ENCODE peak calls at places on chromosome 14, in four cellular contexts. C, T, B and Q are unnamed samples.

GRCh38 chr14:61620130-61620946 is 75.0 kb upstream of the HIF1A start:
- DNase-seq in C (no peak), T (no peak), B (peak; percentile 32), Q (no peak)

GRCh38 chr14:38705220-38705619 is 397.8 kb downstream of the SEC23A start:
- DNase-seq in C (no peak), T (no peak), B (no peak), Q (no peak)

GRCh38 chr14:90168425-90169105 is 87.8 kb upstream of the PSMC1 start:
- DNase-seq in C (no peak), T (no peak), B (no peak), Q (no peak)

GRCh38 chr14:51182166-51182565 is 57.9 kb upstream of the TMX1 start:
- DNase-seq in C (no peak), T (no peak), B (no peak), Q (no peak)

GRCh38 chr14:91968280-91968679 is 20.8 kb upstream of the FBLN5 start:
- DNase-seq in C (no peak), T (no peak), B (no peak), Q (no peak)

GRCh38 chr14:70213721-70214282 is 25.1 kb upstream of the SLC8A3 start:
- DNase-seq in C (no peak), T (no peak), B (no peak), Q (no peak)

GRCh38 chr14:73785834-73786631 is 65.6 kb upstream of the PTGR2 start:
- DNase-seq in C (peak; percentile 46), T (peak; percentile 46), B (peak; percentile 95), Q (peak; percentile 93)

GRCh38 chr14:33432407-33433023 is 493.8 kb downstream of the NPAS3 start:
- DNase-seq in C (no peak), T (no peak), B (peak; percentile 42), Q (peak; percentile 67)

GRCh38 chr14:32370720-32371119 is 41.6 kb downstream of the AKAP6 start:
- DNase-seq in C (no peak), T (peak; percentile 10), B (no peak), Q (no peak)

GRCh38 chr14:36294543-36294942 is 25.9 kb downstream of the MBIP start:
- DNase-seq in C (no peak), T (no peak), B (no peak), Q (no peak)

GRCh38 chr14:69543341-69544249 is 31.1 kb downstream of the CCDC177 start:
- DNase-seq in C (no peak), T (peak; percentile 48), B (no peak), Q (no peak)

GRCh38 chr14:31090872-31091764 is 64.9 kb upstream of the STRN3 start:
- DNase-seq in C (no peak), T (no peak), B (peak; percentile 97), Q (peak; percentile 86)

GRCh38 chr14:68856572-68856971 is 63.7 kb upstream of the ZFP36L1 start:
- DNase-seq in C (no peak), T (no peak), B (no peak), Q (no peak)

GRCh38 chr14:94548999-94549985 is 11.9 kb upstream of the SERPINA4 start:
- DNase-seq in C (peak; percentile 64), T (peak; percentile 28), B (peak; percentile 56), Q (peak; percentile 47)

GRCh38 chr14:69648480-69649414 is 37.4 kb downstream of the SUSD6 start:
- DNase-seq in C (no peak), T (no peak), B (peak; percentile 83), Q (no peak)

GRCh38 chr14:53458368-53458814 is 305.3 kb upstream of the DDHD1 start:
- DNase-seq in C (no peak), T (peak; percentile 87), B (peak; percentile 96), Q (no peak)

GRCh38 chr14:103846569-103847438 is 571 bp downstream of the PPP1R13B start:
- DNase-seq in C (peak; percentile 43), T (no peak), B (no peak), Q (peak; percentile 61)

GRCh38 chr14:75399819-75400678 is 27.8 kb upstream of the JDP2 start:
- DNase-seq in C (no peak), T (no peak), B (no peak), Q (peak; percentile 58)

GRCh38 chr14:104512771-104513640 is 66.6 kb upstream of the C14orf180 start:
- DNase-seq in C (no peak), T (no peak), B (no peak), Q (no peak)

GRCh38 chr14:56742391-56742790 is 67.9 kb downstream of the OTX2 start:
- DNase-seq in C (no peak), T (no peak), B (no peak), Q (no peak)

GRCh38 chr14:69326611-69327010 is 66.7 kb downstream of the GALNT16 start:
- DNase-seq in C (no peak), T (no peak), B (no peak), Q (no peak)

GRCh38 chr14:72618424-72618823 is 275.5 kb downstream of the DPF3 start:
- DNase-seq in C (no peak), T (no peak), B (no peak), Q (no peak)

GRCh38 chr14:75401356-75401755 is 26.5 kb upstream of the JDP2 start:
- DNase-seq in C (no peak), T (no peak), B (no peak), Q (no peak)

GRCh38 chr14:53893374-53893773 is 63.3 kb downstream of the BMP4 start:
- DNase-seq in C (no peak), T (no peak), B (no peak), Q (no peak)

GRCh38 chr14:71551291-71551955 is 380.8 kb upstream of the RGS6 start:
- DNase-seq in C (no peak), T (no peak), B (no peak), Q (no peak)

GRCh38 chr14:43481864-43482263 is 1025.2 kb downstream of the FSCB start:
- DNase-seq in C (no peak), T (no peak), B (no peak), Q (no peak)

GRCh38 chr14:73764881-73765280 is 50.7 kb upstream of the PNMA1 start:
- DNase-seq in C (no peak), T (no peak), B (no peak), Q (peak; percentile 83)

GRCh38 chr14:101876539-101876938 is 87.8 kb upstream of the DYNC1H1 start:
- DNase-seq in C (no peak), T (no peak), B (no peak), Q (no peak)
- TF ChIP-seq JUND in C (no peak), T (no peak), B (no peak), Q (no peak)

GRCh38 chr14:96122496-96122895 is 82.1 kb upstream of the BDKRB2 start:
- DNase-seq in C (no peak), T (no peak), B (no peak), Q (no peak)
- TF ChIP-seq JUND in C (no peak), T (no peak), B (no peak), Q (no peak)

GRCh38 chr14:28612414-28612813 is 154.2 kb upstream of the FOXG1 start:
- DNase-seq in C (no peak), T (no peak), B (no peak), Q (no peak)
- TF ChIP-seq JUND in C (no peak), T (no peak), B (no peak), Q (no peak)

GRCh38 chr14:85071447-85071846 is 458.5 kb upstream of the FLRT2 start:
- DNase-seq in C (no peak), T (no peak), B (no peak), Q (no peak)
- TF ChIP-seq JUND in C (no peak), T (no peak), B (no peak), Q (no peak)

GRCh38 chr14:60217713-60218112 is 31.3 kb upstream of the PPM1A start:
- DNase-seq in C (no peak), T (no peak), B (no peak), Q (no peak)
- TF ChIP-seq JUND in C (no peak), T (no peak), B (no peak), Q (no peak)

GRCh38 chr14:66514206-66514605 is 6.3 kb downstream of the GPHN start:
- DNase-seq in C (no peak), T (no peak), B (no peak), Q (no peak)
- TF ChIP-seq JUND in C (no peak), T (no peak), B (no peak), Q (no peak)

GRCh38 chr14:77133718-77134338 is 7.8 kb downstream of the ZDHHC22 start:
- DNase-seq in C (peak; percentile 45), T (no peak), B (peak; percentile 58), Q (peak; percentile 93)
- TF ChIP-seq JUND in C (no peak), T (no peak), B (no peak), Q (no peak)

GRCh38 chr14:102215071-102215470 is 75.4 kb downstream of the WDR20 start:
- DNase-seq in C (no peak), T (no peak), B (no peak), Q (no peak)
- TF ChIP-seq JUND in C (no peak), T (no peak), B (no peak), Q (no peak)